ENCODE peak calls at places on chromosomes 13 and 19, in six cellular contexts. A is fibroblast of lung, H is heart right ventricle, U is GM12865, W is fibroblast of pulmonary artery, Z is nephron progenitor cell. Y is an unnamed sample.

GRCh38 chr19:18597809-18598660 is 8.6 kb downstream of the CRLF1 start:
- DNase-seq in A (no peak), H (no peak), U (no peak), W (no peak), Z (no peak), Y (no peak)

GRCh38 chr13:44899967-44900366 is 89.3 kb downstream of the NUFIP1 start:
- DNase-seq in A (no peak), H (no peak), U (no peak), W (no peak), Z (no peak), Y (no peak)

GRCh38 chr19:39546599-39546998 is 6.6 kb upstream of the EID2 start:
- DNase-seq in A (no peak), H (no peak), U (no peak), W (no peak), Z (no peak), Y (no peak)

GRCh38 chr13:57036290-57036689 is 104.4 kb upstream of the PRR20A start:
- DNase-seq in A (no peak), H (no peak), U (no peak), W (no peak), Z (no peak), Y (no peak)

GRCh38 chr13:45316210-45316799 is 24.7 kb downstream of the TPT1 start:
- DNase-seq in A (no peak), H (no peak), U (no peak), W (no peak), Z (no peak), Y (no peak)

GRCh38 chr19:46746281-46746965 is at the start of gene STRN4:
- DNase-seq in A (no peak), H (no peak), U (peak), W (no peak), Z (peak), Y (no peak)

GRCh38 chr13:40485611-40486517 is 180.6 kb downstream of the FOXO1 start:
- DNase-seq in A (no peak), H (no peak), U (peak), W (no peak), Z (no peak), Y (no peak)

GRCh38 chr19:15195987-15196682 is 4.7 kb downstream of the NOTCH3 start:
- DNase-seq in A (no peak), H (no peak), U (no peak), W (no peak), Z (peak), Y (no peak)

GRCh38 chr13:62537593-62537992 is 1121.9 kb upstream of the PCDH20 start:
- DNase-seq in A (peak), H (no peak), U (peak), W (no peak), Z (no peak), Y (no peak)

GRCh38 chr19:45952691-45953505 is 20.8 kb downstream of the NOVA2 start:
- DNase-seq in A (peak), H (peak), U (peak), W (peak), Z (peak), Y (no peak)

GRCh38 chr13:74090397-74090796 is 43.8 kb downstream of the KLF12 start:
- DNase-seq in A (no peak), H (no peak), U (no peak), W (no peak), Z (no peak), Y (no peak)

GRCh38 chr13:44257806-44258205 is 115.8 kb upstream of the SERP2 start:
- DNase-seq in A (no peak), H (no peak), U (no peak), W (peak), Z (no peak), Y (no peak)

GRCh38 chr19:10602330-10603083 is 15.4 kb upstream of the AP1M2 start:
- DNase-seq in A (peak), H (peak), U (peak), W (peak), Z (peak), Y (no peak)

GRCh38 chr13:84126671-84127171 is 244.4 kb upstream of the SLITRK1 start:
- DNase-seq in A (no peak), H (no peak), U (peak), W (no peak), Z (no peak), Y (no peak)

GRCh38 chr13:108549989-108550388 is 79.4 kb upstream of the MYO16 start:
- DNase-seq in A (no peak), H (no peak), U (no peak), W (no peak), Z (no peak), Y (no peak)

GRCh38 chr13:35309711-35310110 is 166.8 kb downstream of the MAB21L1 start:
- DNase-seq in A (no peak), H (no peak), U (no peak), W (no peak), Z (no peak), Y (no peak)

GRCh38 chr13:97211357-97211756 is 10.8 kb upstream of the MBNL2 start:
- DNase-seq in A (no peak), H (no peak), U (no peak), W (no peak), Z (no peak), Y (peak)

GRCh38 chr19:39082745-39083598 is 1.2 kb upstream of the ACP7 start:
- DNase-seq in A (no peak), H (no peak), U (no peak), W (no peak), Z (no peak), Y (no peak)

GRCh38 chr13:42405665-42406390 is 133.9 kb downstream of the AKAP11 start:
- DNase-seq in A (no peak), H (no peak), U (peak), W (peak), Z (no peak), Y (no peak)

GRCh38 chr19:49403404-49404187 is 15.5 kb downstream of the KASH5 start:
- DNase-seq in A (no peak), H (no peak), U (peak), W (no peak), Z (peak), Y (no peak)

GRCh38 chr19:50943074-50943828 is 9.6 kb downstream of the KLK5 start:
- DNase-seq in A (no peak), H (no peak), U (no peak), W (no peak), Z (no peak), Y (no peak)

GRCh38 chr19:10122066-10122465 is 2.4 kb upstream of the EIF3G start:
- DNase-seq in A (peak), H (no peak), U (no peak), W (peak), Z (no peak), Y (no peak)

GRCh38 chr19:47725759-47726401 is 12.7 kb downstream of the EHD2 start:
- DNase-seq in A (no peak), H (no peak), U (no peak), W (no peak), Z (no peak), Y (no peak)

GRCh38 chr13:27868639-27869435 is 51.0 kb upstream of the PDX1 start:
- DNase-seq in A (peak), H (no peak), U (peak), W (peak), Z (no peak), Y (no peak)

GRCh38 chr13:30745917-30746686 is 10.8 kb downstream of the ALOX5AP start:
- DNase-seq in A (peak), H (no peak), U (no peak), W (no peak), Z (peak), Y (no peak)

GRCh38 chr13:49627831-49628652 is at the start of gene ARL11:
- DNase-seq in A (no peak), H (peak), U (peak), W (no peak), Z (peak), Y (no peak)

GRCh38 chr13:106274551-106275208 is 260.8 kb downstream of the EFNB2 start:
- DNase-seq in A (no peak), H (no peak), U (no peak), W (no peak), Z (no peak), Y (no peak)

GRCh38 chr19:44685877-44686276 is 13.1 kb upstream of the CEACAM16 start:
- DNase-seq in A (peak), H (peak), U (peak), W (peak), Z (no peak), Y (peak)

GRCh38 chr13:97026759-97027555 is 32.7 kb upstream of the OXGR1 start:
- DNase-seq in A (no peak), H (no peak), U (no peak), W (peak), Z (no peak), Y (no peak)

GRCh38 chr13:51303063-51303552 is 36.4 kb upstream of the SERPINE3 start:
- DNase-seq in A (no peak), H (no peak), U (no peak), W (no peak), Z (no peak), Y (no peak)

GRCh38 chr19:35164418-35164817 is 9.9 kb downstream of the FXYD5 start:
- DNase-seq in A (no peak), H (no peak), U (no peak), W (no peak), Z (no peak), Y (no peak)

GRCh38 chr19:510606-511100 is 3.4 kb downstream of the TPGS1 start:
- DNase-seq in A (peak), H (peak), U (peak), W (peak), Z (peak), Y (no peak)

GRCh38 chr19:514166-514663 is 6.9 kb downstream of the TPGS1 start:
- DNase-seq in A (no peak), H (no peak), U (no peak), W (no peak), Z (no peak), Y (no peak)

GRCh38 chr19:513368-514165 is 6.3 kb downstream of the TPGS1 start:
- DNase-seq in A (no peak), H (no peak), U (no peak), W (no peak), Z (no peak), Y (no peak)

GRCh38 chr19:511101-511841 is 4.0 kb downstream of the TPGS1 start:
- DNase-seq in A (no peak), H (peak), U (no peak), W (peak), Z (no peak), Y (no peak)

DNA sequence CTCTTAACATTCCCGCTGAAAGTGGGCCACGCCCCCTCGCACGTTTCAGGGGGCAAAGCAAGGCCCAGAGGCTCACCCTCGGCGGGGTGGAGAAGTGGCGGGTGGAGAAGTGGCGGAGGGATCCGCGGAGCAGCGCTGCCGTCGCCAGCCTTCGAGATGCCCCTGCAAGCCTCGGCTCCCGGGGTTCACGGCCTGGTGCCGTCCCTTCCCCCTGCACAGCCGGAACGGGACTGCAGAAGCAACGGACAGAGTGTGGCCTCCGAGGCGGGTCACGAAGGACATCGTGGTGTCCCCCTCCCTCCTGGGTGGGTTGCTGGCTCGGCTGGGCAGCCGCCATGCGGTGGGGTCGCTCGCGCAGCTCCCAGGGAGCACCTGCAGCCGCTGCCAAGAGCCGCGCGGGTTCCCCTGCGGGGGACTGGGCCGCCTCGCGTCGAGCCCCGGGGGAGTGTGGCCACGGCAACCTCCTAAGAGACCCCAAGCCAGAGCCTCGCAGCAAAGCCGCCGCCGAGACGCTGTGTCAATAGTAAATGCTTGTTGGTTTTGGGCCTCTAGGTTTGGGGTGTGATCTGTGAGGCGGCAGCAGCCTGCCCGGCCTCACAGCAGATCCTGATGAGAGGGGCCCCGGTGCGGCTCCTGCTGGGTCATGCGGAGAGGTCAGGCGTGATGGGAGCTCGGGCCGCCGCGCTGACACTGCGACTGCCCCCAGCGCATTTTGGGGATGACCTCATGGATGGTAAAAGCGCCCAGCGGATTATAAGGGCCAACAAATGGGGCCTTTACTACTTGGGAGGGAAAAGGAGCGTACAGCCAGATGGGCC is 5.5 kb downstream of the TPGS1 start:
- DNase-seq in A (no peak), H (no peak), U (no peak), W (no peak), Z (peak), Y (no peak)
- TF ChIP-seq CTCF in A (no peak), H (no peak), U (no peak), W (no peak), Z (no peak), Y (no peak)

DNA sequence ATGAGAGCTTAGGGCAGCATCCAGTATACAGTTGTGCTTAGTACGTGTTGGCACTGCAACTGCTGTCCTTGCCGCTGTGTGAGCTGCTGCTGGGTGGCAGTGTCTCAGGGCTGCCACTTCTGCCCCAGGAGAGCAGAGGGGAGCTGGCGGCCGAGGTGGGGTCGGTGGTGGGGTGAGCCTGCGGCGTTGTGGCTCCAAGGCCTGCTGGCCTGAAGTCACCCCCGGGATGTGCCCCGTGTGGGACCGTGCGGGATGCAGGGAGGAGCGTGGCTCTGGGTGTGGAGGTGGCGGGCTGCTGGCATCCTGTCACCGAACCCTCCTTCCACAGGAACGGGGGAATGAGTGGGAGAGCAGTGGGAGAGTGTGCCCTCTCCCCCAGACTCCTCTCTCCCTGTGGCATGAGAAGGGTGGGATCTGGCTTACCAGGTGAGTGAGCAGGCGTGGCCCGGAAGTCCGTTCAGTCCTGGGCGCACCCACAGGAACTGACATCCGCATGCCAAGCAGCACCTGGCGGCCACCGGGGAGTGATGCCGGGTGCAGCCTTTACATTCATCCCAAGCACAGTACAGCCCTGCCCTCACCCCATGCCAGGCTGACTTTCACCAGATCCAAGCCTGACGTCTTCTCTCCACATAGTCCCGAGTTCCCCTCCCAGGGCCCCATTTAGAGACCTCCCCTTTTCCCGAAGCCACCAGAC is 26.5 kb downstream of the MCF2L start:
- DNase-seq in A (no peak), H (no peak), U (no peak), W (no peak), Z (no peak), Y (no peak)
- TF ChIP-seq CTCF in A (no peak), H (no peak), U (no peak), W (no peak), Z (no peak), Y (no peak)

GRCh38 chr19:55383789-55384575 is at the start of gene TMEM238:
- DNase-seq in A (peak), H (peak), U (peak), W (peak), Z (peak), Y (peak)
- TF ChIP-seq CTCF in A (no peak), H (no peak), U (peak), W (no peak), Z (no peak), Y (no peak)

GRCh38 chr19:2312819-2313501 is 5.0 kb upstream of the LINGO3 start:
- DNase-seq in A (no peak), H (no peak), U (no peak), W (no peak), Z (no peak), Y (no peak)

GRCh38 chr19:2317300-2317699 is 9.3 kb upstream of the LINGO3 start:
- DNase-seq in A (no peak), H (no peak), U (no peak), W (no peak), Z (no peak), Y (no peak)

GRCh38 chr19:2317756-2318155 is 9.8 kb upstream of the LINGO3 start:
- DNase-seq in A (no peak), H (no peak), U (no peak), W (no peak), Z (no peak), Y (no peak)

GRCh38 chr19:2315121-2315817 is 7.3 kb upstream of the LINGO3 start:
- DNase-seq in A (no peak), H (no peak), U (no peak), W (no peak), Z (no peak), Y (no peak)

DNA sequence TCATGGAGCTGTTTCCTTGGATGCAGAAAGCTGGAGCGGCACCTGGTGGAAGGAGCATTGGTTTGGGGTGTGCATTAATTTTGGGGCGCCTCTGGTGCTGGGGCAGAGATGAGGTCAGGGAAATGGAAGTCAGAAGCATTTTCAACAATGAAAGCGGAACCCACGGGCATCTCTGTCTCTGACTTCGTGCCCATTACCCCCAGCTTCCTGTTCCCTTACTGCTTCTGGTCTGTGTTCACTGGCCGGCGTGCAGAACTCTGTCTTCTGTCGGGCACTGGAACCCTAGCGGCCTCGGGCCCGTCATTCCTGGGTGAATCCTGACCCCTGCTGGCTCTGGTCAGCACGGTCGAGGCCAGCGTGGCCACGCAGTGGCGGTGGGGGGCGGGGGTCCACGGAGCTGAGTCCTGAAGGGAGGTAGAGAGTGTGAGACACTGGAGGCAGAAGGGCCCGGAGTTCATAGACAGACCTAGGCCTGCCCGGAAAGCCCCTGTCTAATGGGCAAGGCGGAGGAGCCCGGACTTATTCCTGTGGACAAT is 7.9 kb upstream of the LINGO3 start:
- DNase-seq in A (peak), H (peak), U (peak), W (peak), Z (peak), Y (no peak)
- TF ChIP-seq CTCF in A (peak), H (peak), U (peak), W (peak), Z (peak), Y (peak)

GRCh38 chr19:42131149-42132029 is 857 bp downstream of the POU2F2 start:
- DNase-seq in A (no peak), H (no peak), U (peak), W (no peak), Z (no peak), Y (no peak)
- TF ChIP-seq CTCF in A (no peak), H (no peak), U (no peak), W (no peak), Z (no peak), Y (no peak)

GRCh38 chr19:36973021-36973843 is 57.1 kb downstream of the ZNF568 start:
- DNase-seq in A (peak), H (peak), U (peak), W (peak), Z (no peak), Y (peak)

GRCh38 chr19:36973844-36974195 is 57.7 kb downstream of the ZNF568 start:
- DNase-seq in A (no peak), H (no peak), U (no peak), W (no peak), Z (no peak), Y (no peak)

DNA sequence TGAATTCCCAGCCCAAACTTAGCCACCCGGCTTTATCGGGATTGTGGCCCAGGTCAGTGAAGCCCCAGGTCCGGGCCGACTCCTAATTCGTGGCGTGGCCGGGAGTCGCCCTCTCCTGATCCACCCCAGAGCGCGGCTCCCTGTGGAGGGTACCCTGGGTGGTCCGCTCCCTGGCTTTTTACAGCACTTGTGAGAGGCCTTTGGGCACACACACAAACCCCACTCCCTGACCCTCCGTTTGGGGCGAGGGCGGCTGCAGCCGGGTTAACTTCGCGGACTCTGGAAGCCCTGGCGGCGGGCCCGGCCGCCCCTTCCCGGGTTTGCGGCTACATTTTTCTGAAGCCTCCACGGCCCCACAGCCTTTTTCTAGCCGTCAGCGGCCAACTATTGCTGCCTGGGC is 56.5 kb downstream of the ZNF568 start:
- DNase-seq in A (no peak), H (no peak), U (no peak), W (no peak), Z (no peak), Y (no peak)
- TF ChIP-seq CTCF in A (no peak), H (no peak), U (no peak), W (no peak), Z (no peak), Y (no peak)

GRCh38 chr19:3224346-3225325 is at the start of gene CELF5:
- DNase-seq in A (peak), H (no peak), U (peak), W (peak), Z (peak), Y (no peak)
- TF ChIP-seq CTCF in A (no peak), H (peak), U (peak), W (no peak), Z (peak), Y (peak)

GRCh38 chr19:13089139-13089856 is 13.4 kb downstream of the LYL1 start:
- DNase-seq in A (no peak), H (no peak), U (peak), W (no peak), Z (no peak), Y (no peak)
- TF ChIP-seq CTCF in A (no peak), H (no peak), U (peak), W (peak), Z (peak), Y (peak)